ENCODE peak calls at places on chromosomes 12 and 14, in eight cellular contexts. W is mucosa of gallbladder, B is pancreas, T is GM04504, R is AG04449, V is heart left ventricle, G is posterior vena cava, P is NCI-H1105 treated with DMSO at 0.1 percent for 48 hours. F is an unnamed sample.

GRCh38 chr12:124032265-124032886 is 59.4 kb downstream of the ZNF664 start:
- DNase-seq in W (peak; percentile 53), B (no peak), T (no peak), R (no peak), V (no peak), G (no peak), P (peak; percentile 40), F (no peak)

GRCh38 chr12:6336859-6337744 is 4.8 kb downstream of the TNFRSF1A start:
- DNase-seq in W (no peak), B (no peak), T (no peak), R (no peak), V (peak; percentile 58), G (no peak), P (no peak), F (no peak)

GRCh38 chr12:90250766-90251165 is 542.1 kb upstream of the ATP2B1 start:
- DNase-seq in W (peak; percentile 22), B (no peak), T (no peak), R (no peak), V (peak; percentile 32), G (no peak), P (no peak), F (no peak)

GRCh38 chr14:39102265-39102968 is 618 bp downstream of the SEC23A start:
- DNase-seq in W (peak; percentile 46), B (no peak), T (peak; percentile 23), R (no peak), V (peak; percentile 30), G (no peak), P (peak; percentile 33), F (no peak)

GRCh38 chr14:36105401-36105800 is 71.1 kb downstream of the PTCSC3 start:
- DNase-seq in W (no peak), B (no peak), T (no peak), R (no peak), V (no peak), G (no peak), P (peak; percentile 56), F (no peak)

GRCh38 chr12:3313655-3314305 is 177.2 kb upstream of the PRMT8 start:
- DNase-seq in W (no peak), B (no peak), T (no peak), R (no peak), V (no peak), G (no peak), P (peak; percentile 66), F (no peak)

GRCh38 chr12:7751394-7751793 is 4.2 kb upstream of the CLEC4C start:
- DNase-seq in W (no peak), B (no peak), T (no peak), R (no peak), V (no peak), G (no peak), P (no peak), F (no peak)

GRCh38 chr14:95162641-95163040 is 5.3 kb upstream of the DICER1 start:
- DNase-seq in W (no peak), B (no peak), T (no peak), R (no peak), V (no peak), G (no peak), P (no peak), F (no peak)

GRCh38 chr12:122740351-122740750 is 9.7 kb upstream of the HCAR1 start:
- DNase-seq in W (no peak), B (no peak), T (no peak), R (no peak), V (no peak), G (no peak), P (no peak), F (no peak)

GRCh38 chr12:48883305-48884171 is 17.9 kb upstream of the RND1 start:
- DNase-seq in W (peak; percentile 65), B (peak; percentile 60), T (no peak), R (no peak), V (no peak), G (peak; percentile 44), P (no peak), F (no peak)

GRCh38 chr14:22982013-22982476 is 306 bp downstream of the AJUBA start:
- DNase-seq in W (no peak), B (peak; percentile 67), T (no peak), R (no peak), V (no peak), G (peak; percentile 80), P (no peak), F (no peak)

GRCh38 chr12:51428256-51428655 is 3.6 kb downstream of the SLC4A8 start:
- DNase-seq in W (no peak), B (no peak), T (no peak), R (no peak), V (no peak), G (no peak), P (no peak), F (peak; percentile 92)

GRCh38 chr14:88364710-88365413 is 20.6 kb upstream of the SPATA7 start:
- DNase-seq in W (no peak), B (no peak), T (no peak), R (no peak), V (no peak), G (no peak), P (no peak), F (no peak)

GRCh38 chr12:124764451-124764850 is 99.2 kb downstream of the SCARB1 start:
- DNase-seq in W (no peak), B (peak; percentile 50), T (no peak), R (no peak), V (no peak), G (peak; percentile 92), P (no peak), F (no peak)

GRCh38 chr14:89252887-89253532 is 164.0 kb downstream of the FOXN3 start:
- DNase-seq in W (no peak), B (no peak), T (no peak), R (no peak), V (no peak), G (no peak), P (no peak), F (no peak)

GRCh38 chr14:99233222-99234035 is 38.6 kb downstream of the BCL11B start:
- DNase-seq in W (no peak), B (no peak), T (no peak), R (no peak), V (no peak), G (no peak), P (no peak), F (no peak)

GRCh38 chr12:132766380-132767085 is 4.9 kb upstream of the ANKLE2 start:
- DNase-seq in W (peak; percentile 28), B (no peak), T (no peak), R (no peak), V (peak; percentile 86), G (no peak), P (peak; percentile 74), F (no peak)

GRCh38 chr12:114371250-114371649 is 34.7 kb downstream of the TBX5 start:
- DNase-seq in W (no peak), B (no peak), T (no peak), R (no peak), V (no peak), G (no peak), P (no peak), F (no peak)

GRCh38 chr12:73514672-73515071 is 1023.0 kb upstream of the ATXN7L3B start:
- DNase-seq in W (no peak), B (no peak), T (no peak), R (no peak), V (no peak), G (no peak), P (no peak), F (no peak)

GRCh38 chr14:54338696-54339317 is 58.0 kb upstream of the CDKN3 start:
- DNase-seq in W (no peak), B (no peak), T (no peak), R (no peak), V (no peak), G (no peak), P (peak; percentile 9), F (no peak)